ENCODE peak calls at places on chromosome 11, in four cellular contexts. One of them, this sample, is unnamed.

GRCh38 chr11:45179686-45180085 is 33.2 kb downstream of the PRDM11 start:
- DNase-seq in dorsolateral prefrontal cortex: no peak
- DNase-seq in fibroblast of the conjunctiva: no peak
- DNase-seq in IMR-90: no peak
- DNase-seq in this sample: no peak

GRCh38 chr11:20762980-20763379 is 93.6 kb downstream of the NELL1 start:
- DNase-seq in IMR-90: no peak
- DNase-seq in fibroblast of the conjunctiva: no peak
- DNase-seq in dorsolateral prefrontal cortex: no peak
- DNase-seq in this sample: no peak

GRCh38 chr11:124867700-124868099 is 2.5 kb downstream of the ROBO3 start:
- DNase-seq in fibroblast of the conjunctiva: peak
- DNase-seq in IMR-90: peak
- DNase-seq in dorsolateral prefrontal cortex: no peak
- DNase-seq in this sample: no peak

GRCh38 chr11:44313701-44314489 is 4.0 kb upstream of the ALX4 start:
- DNase-seq in dorsolateral prefrontal cortex: no peak
- DNase-seq in IMR-90: no peak
- DNase-seq in fibroblast of the conjunctiva: peak
- DNase-seq in this sample: peak

GRCh38 chr11:76772100-76772782 is 10.9 kb upstream of the TSKU start:
- DNase-seq in dorsolateral prefrontal cortex: no peak
- DNase-seq in fibroblast of the conjunctiva: no peak
- DNase-seq in IMR-90: peak
- DNase-seq in this sample: no peak

GRCh38 chr11:73980001-73980960 is 2.4 kb downstream of the UCP2 start:
- DNase-seq in IMR-90: peak
- DNase-seq in fibroblast of the conjunctiva: no peak
- DNase-seq in dorsolateral prefrontal cortex: no peak
- DNase-seq in this sample: no peak

GRCh38 chr11:3710485-3711259 is 39.5 kb upstream of the CHRNA10 start:
- DNase-seq in dorsolateral prefrontal cortex: no peak
- DNase-seq in fibroblast of the conjunctiva: no peak
- DNase-seq in IMR-90: peak
- DNase-seq in this sample: no peak

GRCh38 chr11:35014352-35014751 is 97.9 kb downstream of the PDHX start:
- DNase-seq in dorsolateral prefrontal cortex: no peak
- DNase-seq in IMR-90: peak
- DNase-seq in fibroblast of the conjunctiva: peak
- DNase-seq in this sample: peak

GRCh38 chr11:70871881-70872280 is 380.5 kb downstream of the SHANK2 start:
- DNase-seq in IMR-90: peak
- DNase-seq in dorsolateral prefrontal cortex: no peak
- DNase-seq in fibroblast of the conjunctiva: no peak
- DNase-seq in this sample: no peak

GRCh38 chr11:18012314-18012905 is 437 bp downstream of the SERGEF start:
- DNase-seq in dorsolateral prefrontal cortex: no peak
- DNase-seq in IMR-90: peak
- DNase-seq in fibroblast of the conjunctiva: no peak
- DNase-seq in this sample: no peak

GRCh38 chr11:67027483-67027930 is 4.6 kb downstream of the SYT12 start:
- DNase-seq in dorsolateral prefrontal cortex: no peak
- DNase-seq in IMR-90: no peak
- DNase-seq in fibroblast of the conjunctiva: no peak
- DNase-seq in this sample: no peak

GRCh38 chr11:16986434-16987204 is 27.6 kb downstream of the PLEKHA7 start:
- DNase-seq in dorsolateral prefrontal cortex: no peak
- DNase-seq in IMR-90: no peak
- DNase-seq in fibroblast of the conjunctiva: no peak
- DNase-seq in this sample: no peak

GRCh38 chr11:45062974-45063635 is 83.3 kb upstream of the PRDM11 start:
- DNase-seq in IMR-90: no peak
- DNase-seq in fibroblast of the conjunctiva: no peak
- DNase-seq in dorsolateral prefrontal cortex: no peak
- DNase-seq in this sample: no peak

GRCh38 chr11:1735271-1735670 is 15.1 kb downstream of the IFITM10 start:
- DNase-seq in IMR-90: no peak
- DNase-seq in fibroblast of the conjunctiva: no peak
- DNase-seq in dorsolateral prefrontal cortex: no peak
- DNase-seq in this sample: no peak

GRCh38 chr11:59356561-59356960 is 2.1 kb upstream of the OR5AN1 start:
- DNase-seq in dorsolateral prefrontal cortex: no peak
- DNase-seq in IMR-90: no peak
- DNase-seq in fibroblast of the conjunctiva: no peak
- DNase-seq in this sample: no peak

GRCh38 chr11:13297308-13297916 is 19.8 kb downstream of the BMAL1 start:
- DNase-seq in dorsolateral prefrontal cortex: no peak
- DNase-seq in IMR-90: no peak
- DNase-seq in fibroblast of the conjunctiva: no peak
- DNase-seq in this sample: no peak

GRCh38 chr11:27158763-27159679 is 118.4 kb downstream of the BBOX1 start:
- DNase-seq in dorsolateral prefrontal cortex: peak
- DNase-seq in fibroblast of the conjunctiva: peak
- DNase-seq in IMR-90: peak
- DNase-seq in this sample: peak

GRCh38 chr11:7657306-7658025 is 15.8 kb downstream of the CYB5R2 start:
- DNase-seq in fibroblast of the conjunctiva: peak
- DNase-seq in dorsolateral prefrontal cortex: peak
- DNase-seq in IMR-90: peak
- DNase-seq in this sample: no peak

GRCh38 chr11:30424851-30425250 is 101.9 kb downstream of the ARL14EP start:
- DNase-seq in dorsolateral prefrontal cortex: no peak
- DNase-seq in fibroblast of the conjunctiva: no peak
- DNase-seq in IMR-90: no peak
- DNase-seq in this sample: no peak

GRCh38 chr11:58027341-58027740 is 3.4 kb upstream of the OR6Q1 start:
- DNase-seq in fibroblast of the conjunctiva: peak
- DNase-seq in IMR-90: peak
- DNase-seq in dorsolateral prefrontal cortex: no peak
- DNase-seq in this sample: no peak

GRCh38 chr11:17778352-17778751 is 43.8 kb downstream of the KCNC1 start:
- DNase-seq in dorsolateral prefrontal cortex: no peak
- DNase-seq in IMR-90: no peak
- DNase-seq in fibroblast of the conjunctiva: no peak
- DNase-seq in this sample: no peak

GRCh38 chr11:46322759-46323158 is 24.5 kb upstream of the DGKZ start:
- DNase-seq in IMR-90: peak
- DNase-seq in fibroblast of the conjunctiva: peak
- DNase-seq in dorsolateral prefrontal cortex: no peak
- DNase-seq in this sample: no peak

GRCh38 chr11:45846174-45846675 is 1.1 kb upstream of the CRY2 start:
- DNase-seq in IMR-90: no peak
- DNase-seq in dorsolateral prefrontal cortex: no peak
- DNase-seq in fibroblast of the conjunctiva: no peak
- DNase-seq in this sample: no peak

GRCh38 chr11:77092382-77092781 is 10.3 kb upstream of the OMP start:
- DNase-seq in fibroblast of the conjunctiva: no peak
- DNase-seq in IMR-90: no peak
- DNase-seq in dorsolateral prefrontal cortex: no peak
- DNase-seq in this sample: no peak

GRCh38 chr11:70601861-70602575 is 203.7 kb downstream of the CTTN start:
- DNase-seq in IMR-90: no peak
- DNase-seq in fibroblast of the conjunctiva: no peak
- DNase-seq in dorsolateral prefrontal cortex: no peak
- DNase-seq in this sample: no peak